ENCODE peak calls at places on chromosomes 16 and 17, in six cellular contexts. B, D, C, X, P and N are unnamed samples.

GRCh38 chr17:180380-181212 is 854 bp downstream of the DOC2B start:
- DNase-seq in B (no peak), D (peak), C (no peak), X (no peak), P (peak), N (no peak)

GRCh38 chr16:88810166-88810867 is 1.4 kb downstream of the APRT start:
- DNase-seq in B (no peak), D (no peak), C (no peak), X (no peak), P (no peak), N (no peak)

GRCh38 chr16:11370084-11370931 is 25.0 kb downstream of the RMI2 start:
- DNase-seq in B (no peak), D (no peak), C (peak), X (no peak), P (no peak), N (no peak)

GRCh38 chr16:51151435-51151950 is 423 bp upstream of the SALL1 start:
- DNase-seq in B (peak), D (peak), C (no peak), X (peak), P (peak), N (peak)

GRCh38 chr17:76940738-76941350 is 72.6 kb downstream of the MGAT5B start:
- DNase-seq in B (no peak), D (peak), C (no peak), X (no peak), P (peak), N (no peak)

GRCh38 chr17:73261952-73262675 is 434 bp upstream of the CPSF4L start:
- DNase-seq in B (peak), D (peak), C (no peak), X (peak), P (peak), N (peak)

GRCh38 chr16:6081320-6081976 is 983.9 kb upstream of the EEF2KMT start:
- DNase-seq in B (no peak), D (peak), C (peak), X (no peak), P (peak), N (peak)

GRCh38 chr17:9456265-9456664 is 119.4 kb downstream of the STX8 start:
- DNase-seq in B (no peak), D (no peak), C (no peak), X (no peak), P (no peak), N (no peak)

GRCh38 chr16:69691980-69692911 is 34.1 kb downstream of the NQO1 start:
- DNase-seq in B (no peak), D (no peak), C (no peak), X (no peak), P (no peak), N (peak)

GRCh38 chr17:2011421-2012371 is 13.4 kb downstream of the RTN4RL1 start:
- DNase-seq in B (no peak), D (peak), C (no peak), X (no peak), P (peak), N (no peak)

GRCh38 chr17:31416503-31416923 is 25.0 kb downstream of the RAB11FIP4 start:
- DNase-seq in B (peak), D (no peak), C (no peak), X (no peak), P (no peak), N (peak)

GRCh38 chr16:63311313-63311712 is 1275.1 kb upstream of the CDH8 start:
- DNase-seq in B (no peak), D (no peak), C (no peak), X (no peak), P (no peak), N (no peak)